ENCODE peak calls at places on chromosomes 11 and 22, in six cellular contexts. Q is Panc1, K is SK-N-SH, O is GM12878, W is GM23338, J is A549. D is an unnamed sample.

GRCh38 chr11:86119062-86119461 is 50.2 kb upstream of the PICALM start:
- DNase-seq in O (no peak), W (no peak), K (peak), Q (no peak), J (no peak), D (no peak)

GRCh38 chr11:77127969-77128691 is at the start of gene MYO7A:
- DNase-seq in Q (no peak), J (no peak), O (no peak), W (peak), K (peak), D (peak)

GRCh38 chr22:46070215-46070721 is 80.1 kb upstream of the PPARA start:
- DNase-seq in K (no peak), Q (no peak), W (peak), J (peak), O (no peak), D (peak)

GRCh38 chr11:10348650-10349280 is 43.9 kb downstream of the ADM start:
- DNase-seq in Q (no peak), J (no peak), W (no peak), O (no peak), K (no peak), D (peak)

GRCh38 chr22:41237707-41238569 is 2.8 kb downstream of the CHADL start:
- DNase-seq in Q (no peak), J (no peak), W (peak), O (peak), K (peak), D (no peak)

GRCh38 chr11:14642453-14642852 is 1.2 kb upstream of the PDE3B start:
- DNase-seq in K (no peak), W (no peak), Q (no peak), O (no peak), J (no peak), D (no peak)

GRCh38 chr11:78419327-78419726 is 1.7 kb upstream of the GAB2 start:
- DNase-seq in K (no peak), O (no peak), J (peak), W (no peak), Q (no peak), D (no peak)

GRCh38 chr22:46810856-46811786 is 48.7 kb downstream of the TBC1D22A start:
- DNase-seq in O (no peak), Q (no peak), K (no peak), W (no peak), J (no peak), D (no peak)

GRCh38 chr11:26439854-26440253 is 107.9 kb downstream of the ANO3 start:
- DNase-seq in K (no peak), O (no peak), J (no peak), Q (no peak), W (no peak), D (no peak)

GRCh38 chr11:38315151-38315550 is 1717.1 kb upstream of the RAG2 start:
- DNase-seq in W (no peak), J (no peak), K (no peak), O (no peak), Q (no peak), D (no peak)

GRCh38 chr11:67283490-67283963 is 5.6 kb upstream of the ANKRD13D start:
- DNase-seq in Q (no peak), J (no peak), O (no peak), K (no peak), W (no peak), D (no peak)

GRCh38 chr11:123551085-123551484 is 103.3 kb downstream of the SCN3B start:
- DNase-seq in Q (no peak), K (no peak), O (no peak), J (no peak), W (no peak), D (no peak)

GRCh38 chr11:124674571-124674970 is 867 bp downstream of the SPA17 start:
- DNase-seq in J (no peak), K (no peak), Q (no peak), O (no peak), W (no peak), D (no peak)

GRCh38 chr11:65859812-65860277 is 388 bp upstream of the MUS81 start:
- DNase-seq in W (no peak), Q (no peak), K (no peak), J (no peak), O (no peak), D (no peak)

GRCh38 chr11:46382644-46383403 is 1.4 kb downstream of the MDK start:
- DNase-seq in Q (no peak), W (peak), O (no peak), J (peak), K (peak), D (peak)

GRCh38 chr22:46798366-46799057 is 36.1 kb downstream of the TBC1D22A start:
- DNase-seq in O (no peak), Q (peak), J (peak), K (peak), W (peak), D (peak)

GRCh38 chr22:44530106-44530505 is 32.1 kb upstream of the RTL6 start:
- DNase-seq in K (no peak), W (no peak), Q (no peak), O (no peak), J (no peak), D (no peak)

GRCh38 chr11:73625690-73626318 is 20.6 kb upstream of the PLEKHB1 start:
- DNase-seq in W (peak), O (peak), Q (peak), J (peak), K (peak), D (peak)

GRCh38 chr11:10379022-10379421 is 74.1 kb downstream of the ADM start:
- DNase-seq in W (peak), J (no peak), Q (no peak), O (no peak), K (no peak), D (no peak)

GRCh38 chr22:47168441-47168840 is 406.0 kb downstream of the TBC1D22A start:
- DNase-seq in Q (no peak), K (no peak), J (no peak), W (no peak), O (no peak), D (no peak)

GRCh38 chr11:3837793-3838192 is 3.0 kb downstream of the RHOG start:
- DNase-seq in W (no peak), O (no peak), K (no peak), J (no peak), Q (no peak), D (no peak)

GRCh38 chr11:117145393-117145761 is 1.3 kb downstream of the PAFAH1B2 start:
- DNase-seq in Q (no peak), W (peak), K (peak), O (no peak), J (peak), D (peak)

GRCh38 chr11:65559535-65559934 is 1.4 kb upstream of the LTBP3 start:
- DNase-seq in J (no peak), W (no peak), Q (no peak), O (no peak), K (no peak), D (no peak)

GRCh38 chr11:43579171-43579918 is 101.2 kb upstream of the HSD17B12 start:
- DNase-seq in J (peak), W (peak), O (no peak), Q (no peak), K (peak), D (no peak)

GRCh38 chr11:103798456-103798855 is 238.0 kb upstream of the DDI1 start:
- DNase-seq in W (no peak), J (no peak), Q (no peak), K (no peak), O (no peak), D (no peak)

GRCh38 chr11:2483426-2483825 is 38.6 kb downstream of the KCNQ1 start:
- DNase-seq in O (no peak), J (no peak), Q (no peak), K (peak), W (no peak), D (no peak)

GRCh38 chr11:2482199-2482598 is 37.4 kb downstream of the KCNQ1 start:
- DNase-seq in K (no peak), W (no peak), O (no peak), J (no peak), Q (no peak), D (no peak)

GRCh38 chr11:2480874-2481220 is 36.0 kb downstream of the KCNQ1 start:
- DNase-seq in O (no peak), Q (no peak), K (no peak), W (no peak), J (no peak), D (no peak)

GRCh38 chr11:2482745-2483144 is 37.9 kb downstream of the KCNQ1 start:
- DNase-seq in J (no peak), O (no peak), W (no peak), Q (no peak), K (no peak), D (no peak)

GRCh38 chr11:2481253-2481652 is 36.4 kb downstream of the KCNQ1 start:
- DNase-seq in W (no peak), J (no peak), Q (no peak), K (no peak), O (no peak), D (no peak)
- TF ChIP-seq REST in W (no peak), J (no peak), Q (no peak), K (no peak), O (no peak), D (no peak)

GRCh38 chr11:126608626-126609010 is 253.1 kb downstream of the ST3GAL4 start:
- DNase-seq in J (no peak), Q (no peak), O (no peak), K (no peak), W (no peak), D (no peak)

GRCh38 chr11:126606484-126606883 is 251.0 kb downstream of the ST3GAL4 start:
- DNase-seq in J (no peak), Q (no peak), O (no peak), K (no peak), W (no peak), D (no peak)

GRCh38 chr11:126607776-126608625 is 252.5 kb downstream of the ST3GAL4 start:
- DNase-seq in K (no peak), Q (no peak), J (no peak), O (no peak), W (peak), D (no peak)

GRCh38 chr11:126604461-126604860 is 249.0 kb downstream of the ST3GAL4 start:
- DNase-seq in J (no peak), O (no peak), W (no peak), K (no peak), Q (no peak), D (no peak)

GRCh38 chr11:126607374-126607773 is 251.9 kb downstream of the ST3GAL4 start:
- DNase-seq in J (peak), K (peak), O (no peak), W (peak), Q (peak), D (peak)
- TF ChIP-seq REST in J (no peak), K (no peak), O (no peak), W (no peak), Q (no peak), D (no peak)

GRCh38 chr11:96333076-96333744 is 9.8 kb downstream of the MAML2 start:
- DNase-seq in J (no peak), Q (no peak), K (no peak), W (peak), O (no peak), D (no peak)
- TF ChIP-seq REST in J (no peak), Q (no peak), K (no peak), W (no peak), O (no peak), D (no peak)

GRCh38 chr22:23064381-23065068 is 5.8 kb upstream of the GNAZ start:
- DNase-seq in J (no peak), O (no peak), W (no peak), K (peak), Q (no peak), D (no peak)
- TF ChIP-seq REST in J (no peak), O (no peak), W (no peak), K (no peak), Q (no peak), D (no peak)

GRCh38 chr11:1050581-1051355 is 14.2 kb upstream of the MUC6 start:
- DNase-seq in W (peak), Q (peak), J (peak), O (no peak), K (peak), D (peak)
- TF ChIP-seq REST in W (no peak), Q (peak), J (no peak), O (no peak), K (no peak), D (no peak)

D was measured in HepG2.